ENCODE peak calls at places on chromosomes 16 and 17, in seven cellular contexts. B is PC-3, G is psoas muscle, Z is kidney, J is RWPE1, E is GM12878, X is lung. T is an unnamed sample.

GRCh38 chr17:81043725-81044427 is 8.9 kb downstream of the BAIAP2 start:
- DNase-seq in B (peak; percentile 89), G (no peak), Z (peak; percentile 95), J (peak; percentile 92), E (no peak), X (peak; percentile 81), T (no peak)

GRCh38 chr17:17666111-17666714 is 15.0 kb upstream of the RAI1 start:
- DNase-seq in B (peak; percentile 77), G (peak; percentile 33), Z (no peak), J (peak; percentile 68), E (no peak), X (no peak), T (no peak)

GRCh38 chr16:85477801-85478363 is 135.2 kb upstream of the GSE1 start:
- DNase-seq in B (no peak), G (no peak), Z (no peak), J (no peak), E (no peak), X (no peak), T (no peak)

GRCh38 chr16:75317101-75317522 is 65.7 kb upstream of the BCAR1 start:
- DNase-seq in B (no peak), G (no peak), Z (no peak), J (no peak), E (no peak), X (no peak), T (no peak)

GRCh38 chr16:10992797-10993196 is 48.4 kb downstream of the CLEC16A start:
- DNase-seq in B (peak; percentile 80), G (no peak), Z (no peak), J (peak; percentile 92), E (no peak), X (no peak), T (no peak)

GRCh38 chr17:7177954-7178477 is 1.2 kb downstream of the ASGR1 start:
- DNase-seq in B (peak; percentile 4), G (no peak), Z (no peak), J (no peak), E (no peak), X (no peak), T (peak; percentile 34)

GRCh38 chr17:1011760-1012735 is 15.1 kb downstream of the TIMM22 start:
- DNase-seq in B (no peak), G (peak; percentile 52), Z (peak; percentile 66), J (no peak), E (no peak), X (no peak), T (no peak)

GRCh38 chr17:63774141-63774981 is at the start of gene DDX42:
- DNase-seq in B (peak; percentile 47), G (peak; percentile 96), Z (peak; percentile 97), J (peak; percentile 56), E (no peak), X (peak; percentile 91), T (peak; percentile 88)

GRCh38 chr16:47160422-47160821 is 16.7 kb upstream of the NETO2 start:
- DNase-seq in B (no peak), G (no peak), Z (no peak), J (no peak), E (no peak), X (no peak), T (no peak)

GRCh38 chr17:33929181-33929724 is 325.8 kb upstream of the CCL2 start:
- DNase-seq in B (no peak), G (no peak), Z (no peak), J (no peak), E (no peak), X (no peak), T (no peak)

GRCh38 chr17:70369296-70369855 is 200.0 kb downstream of the KCNJ2 start:
- DNase-seq in B (peak; percentile 78), G (no peak), Z (no peak), J (no peak), E (no peak), X (no peak), T (no peak)

GRCh38 chr17:50203086-50203485 is 1.7 kb upstream of the COL1A1 start:
- DNase-seq in B (no peak), G (no peak), Z (peak; percentile 57), J (no peak), E (no peak), X (no peak), T (no peak)
- TF ChIP-seq CTCF in B (no peak), G (no peak), Z (no peak), J (no peak), E (no peak), X (no peak), T (no peak)

GRCh38 chr17:40190197-40191021 is 13.1 kb downstream of the RAPGEFL1 start:
- DNase-seq in B (peak; percentile 28), G (no peak), Z (no peak), J (no peak), E (no peak), X (no peak), T (no peak)
- TF ChIP-seq CTCF in B (peak; percentile 43), G (peak; percentile 5), Z (no peak), J (no peak), E (peak; percentile 31), X (no peak), T (peak; percentile 61)

DNA sequence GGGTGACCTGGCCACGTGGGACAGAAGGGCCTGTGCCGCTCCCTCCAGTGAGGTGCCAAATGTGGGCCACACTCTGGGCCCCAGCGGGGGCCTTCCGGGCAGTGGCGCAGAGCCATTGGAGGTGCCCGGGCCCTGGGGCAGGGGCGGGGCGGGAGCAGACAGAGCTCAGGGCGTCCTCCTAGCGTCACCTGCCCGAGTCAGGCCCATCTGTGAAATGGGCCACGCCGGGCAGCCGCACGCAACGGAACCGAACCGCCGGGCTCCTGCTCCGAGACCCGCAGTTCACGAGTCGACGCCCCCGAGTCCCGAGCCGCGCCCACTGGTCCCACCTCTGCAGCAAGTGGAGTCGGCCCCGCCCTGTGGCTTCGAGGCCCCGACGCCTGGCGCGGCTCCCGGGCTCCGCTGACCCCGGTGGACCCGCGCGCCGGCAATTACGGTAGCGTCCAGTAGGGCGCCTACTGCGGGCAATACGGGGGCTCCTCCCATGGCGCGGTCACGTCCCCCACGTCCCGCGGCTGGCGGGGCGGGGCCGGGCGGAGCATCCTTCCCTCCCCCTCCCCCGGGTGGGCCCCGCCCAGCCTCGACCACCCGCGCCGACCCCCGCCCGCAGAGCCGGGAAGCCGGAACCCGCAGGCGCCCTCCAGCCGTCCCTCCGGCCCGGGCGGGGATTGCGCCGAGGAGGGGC is 1.9 kb downstream of the SLC16A3 start:
- DNase-seq in B (peak; percentile 85), G (peak; percentile 93), Z (peak; percentile 96), J (no peak), E (no peak), X (peak; percentile 83), T (peak; percentile 74)
- TF ChIP-seq CTCF in B (peak; percentile 36), G (peak; percentile 53), Z (peak; percentile 36), J (peak; percentile 56), E (peak; percentile 18), X (no peak), T (peak; percentile 85)

DNA sequence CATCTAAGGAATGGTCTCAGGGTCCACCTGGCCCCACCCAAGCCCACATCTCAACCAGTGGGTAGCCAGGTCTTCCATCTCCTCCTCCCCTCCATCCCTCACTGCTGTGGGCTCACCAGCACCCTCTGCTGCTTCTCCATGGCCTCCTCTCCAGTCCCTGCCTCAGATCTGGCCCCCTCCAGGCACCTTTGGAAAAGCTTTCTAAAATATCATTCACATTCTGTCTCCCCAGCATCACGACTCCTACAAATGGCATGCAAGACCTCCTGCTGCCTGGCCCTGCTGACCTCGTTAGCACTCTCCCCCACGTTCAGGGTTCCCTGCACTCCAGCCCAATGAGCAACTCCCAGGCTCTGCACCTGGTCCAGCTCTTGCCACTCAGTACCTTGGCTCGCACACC is 13.7 kb downstream of the GLP2R start:
- DNase-seq in B (no peak), G (no peak), Z (no peak), J (no peak), E (no peak), X (no peak), T (no peak)
- TF ChIP-seq CTCF in B (peak; percentile 40), G (no peak), Z (no peak), J (no peak), E (no peak), X (no peak), T (no peak)

GRCh38 chr16:31258366-31258765 is 1.4 kb upstream of the ITGAM start:
- DNase-seq in B (no peak), G (no peak), Z (no peak), J (no peak), E (no peak), X (no peak), T (no peak)

GRCh38 chr16:31265329-31266245 is 5.8 kb downstream of the ITGAM start:
- DNase-seq in B (peak; percentile 46), G (no peak), Z (peak; percentile 81), J (peak; percentile 80), E (peak; percentile 79), X (no peak), T (peak; percentile 86)

GRCh38 chr16:31260136-31260931 is 559 bp downstream of the ITGAM start:
- DNase-seq in B (no peak), G (no peak), Z (no peak), J (no peak), E (no peak), X (no peak), T (no peak)

GRCh38 chr16:31267332-31268032 is 7.7 kb downstream of the ITGAM start:
- DNase-seq in B (peak; percentile 40), G (no peak), Z (no peak), J (no peak), E (no peak), X (no peak), T (no peak)

GRCh38 chr16:31262084-31262483 is 2.3 kb downstream of the ITGAM start:
- DNase-seq in B (no peak), G (no peak), Z (no peak), J (no peak), E (no peak), X (no peak), T (no peak)
- TF ChIP-seq CTCF in B (no peak), G (no peak), Z (no peak), J (no peak), E (no peak), X (no peak), T (no peak)

GRCh38 chr17:75010683-75011406 is 1.6 kb upstream of the MRPL58 start:
- DNase-seq in B (peak; percentile 65), G (peak; percentile 58), Z (peak; percentile 69), J (peak; percentile 44), E (no peak), X (no peak), T (no peak)
- TF ChIP-seq CTCF in B (peak; percentile 40), G (no peak), Z (no peak), J (no peak), E (no peak), X (no peak), T (no peak)

T was measured in CD14-positive monocyte.